ENCODE peak calls at places on chromosomes 3 and 15, in eight cellular contexts. One of them, this sample, is unnamed.

GRCh38 chr3:46896386-46896785 is 18.9 kb downstream of the PTH1R start:
- DNase-seq in SJSA1: no peak
- DNase-seq in B cell: no peak
- DNase-seq in CD8-positive, alpha-beta T cell: no peak
- DNase-seq in stimulated activated CD4-positive, alpha-beta T cell treated with anti-CD3 and anti-CD28 coated beads, TNF-alpha, amount 100 ng/mL, for 48 hours: no peak
- DNase-seq in BE2C: no peak
- DNase-seq in posterior cingulate gyrus: peak
- DNase-seq in neural crest cell: no peak
- DNase-seq in this sample: no peak

GRCh38 chr15:100638177-100638730 is 35.9 kb downstream of the ASB7 start:
- DNase-seq in stimulated activated CD4-positive, alpha-beta T cell treated with anti-CD3 and anti-CD28 coated beads, TNF-alpha, amount 100 ng/mL, for 48 hours: no peak
- DNase-seq in B cell: no peak
- DNase-seq in SJSA1: no peak
- DNase-seq in BE2C: no peak
- DNase-seq in neural crest cell: no peak
- DNase-seq in CD8-positive, alpha-beta T cell: no peak
- DNase-seq in posterior cingulate gyrus: no peak
- DNase-seq in this sample: no peak

GRCh38 chr3:36868614-36869436 is 76.0 kb downstream of the TRANK1 start:
- DNase-seq in neural crest cell: peak
- DNase-seq in stimulated activated CD4-positive, alpha-beta T cell treated with anti-CD3 and anti-CD28 coated beads, TNF-alpha, amount 100 ng/mL, for 48 hours: peak
- DNase-seq in posterior cingulate gyrus: peak
- DNase-seq in BE2C: peak
- DNase-seq in B cell: peak
- DNase-seq in CD8-positive, alpha-beta T cell: peak
- DNase-seq in SJSA1: peak
- DNase-seq in this sample: peak

GRCh38 chr15:29458361-29458760 is 188.7 kb upstream of the NSMCE3 start:
- DNase-seq in stimulated activated CD4-positive, alpha-beta T cell treated with anti-CD3 and anti-CD28 coated beads, TNF-alpha, amount 100 ng/mL, for 48 hours: no peak
- DNase-seq in BE2C: no peak
- DNase-seq in B cell: no peak
- DNase-seq in neural crest cell: no peak
- DNase-seq in posterior cingulate gyrus: no peak
- DNase-seq in CD8-positive, alpha-beta T cell: no peak
- DNase-seq in SJSA1: no peak
- DNase-seq in this sample: no peak

GRCh38 chr3:95120921-95121320 is 1058.1 kb downstream of the NSUN3 start:
- DNase-seq in posterior cingulate gyrus: no peak
- DNase-seq in SJSA1: no peak
- DNase-seq in BE2C: no peak
- DNase-seq in stimulated activated CD4-positive, alpha-beta T cell treated with anti-CD3 and anti-CD28 coated beads, TNF-alpha, amount 100 ng/mL, for 48 hours: no peak
- DNase-seq in B cell: no peak
- DNase-seq in neural crest cell: no peak
- DNase-seq in CD8-positive, alpha-beta T cell: no peak
- DNase-seq in this sample: no peak

GRCh38 chr15:65329298-65329990 is 25.0 kb downstream of the RNU5B-1 start:
- DNase-seq in stimulated activated CD4-positive, alpha-beta T cell treated with anti-CD3 and anti-CD28 coated beads, TNF-alpha, amount 100 ng/mL, for 48 hours: no peak
- DNase-seq in B cell: no peak
- DNase-seq in CD8-positive, alpha-beta T cell: no peak
- DNase-seq in neural crest cell: no peak
- DNase-seq in posterior cingulate gyrus: peak
- DNase-seq in SJSA1: no peak
- DNase-seq in BE2C: no peak
- DNase-seq in this sample: no peak

GRCh38 chr15:26631894-26632293 is 141.0 kb downstream of the GABRB3 start:
- DNase-seq in BE2C: no peak
- DNase-seq in B cell: no peak
- DNase-seq in stimulated activated CD4-positive, alpha-beta T cell treated with anti-CD3 and anti-CD28 coated beads, TNF-alpha, amount 100 ng/mL, for 48 hours: no peak
- DNase-seq in posterior cingulate gyrus: no peak
- DNase-seq in CD8-positive, alpha-beta T cell: no peak
- DNase-seq in neural crest cell: no peak
- DNase-seq in SJSA1: no peak
- DNase-seq in this sample: no peak

GRCh38 chr15:92638291-92638708 is 17.3 kb downstream of the FAM174B start:
- DNase-seq in posterior cingulate gyrus: peak
- DNase-seq in stimulated activated CD4-positive, alpha-beta T cell treated with anti-CD3 and anti-CD28 coated beads, TNF-alpha, amount 100 ng/mL, for 48 hours: no peak
- DNase-seq in SJSA1: no peak
- DNase-seq in neural crest cell: no peak
- DNase-seq in B cell: no peak
- DNase-seq in CD8-positive, alpha-beta T cell: no peak
- DNase-seq in BE2C: no peak
- DNase-seq in this sample: peak

GRCh38 chr3:149670742-149671492 is 13.1 kb upstream of the WWTR1 start:
- DNase-seq in CD8-positive, alpha-beta T cell: no peak
- DNase-seq in BE2C: no peak
- DNase-seq in SJSA1: no peak
- DNase-seq in stimulated activated CD4-positive, alpha-beta T cell treated with anti-CD3 and anti-CD28 coated beads, TNF-alpha, amount 100 ng/mL, for 48 hours: no peak
- DNase-seq in posterior cingulate gyrus: no peak
- DNase-seq in neural crest cell: no peak
- DNase-seq in B cell: no peak
- DNase-seq in this sample: no peak

GRCh38 chr3:9204253-9205005 is 45.0 kb downstream of the SRGAP3 start:
- DNase-seq in neural crest cell: peak
- DNase-seq in BE2C: no peak
- DNase-seq in posterior cingulate gyrus: peak
- DNase-seq in B cell: no peak
- DNase-seq in SJSA1: no peak
- DNase-seq in stimulated activated CD4-positive, alpha-beta T cell treated with anti-CD3 and anti-CD28 coated beads, TNF-alpha, amount 100 ng/mL, for 48 hours: no peak
- DNase-seq in CD8-positive, alpha-beta T cell: no peak
- DNase-seq in this sample: no peak

GRCh38 chr3:184154909-184155643 is at the start of gene DVL3:
- DNase-seq in neural crest cell: peak
- DNase-seq in B cell: peak
- DNase-seq in CD8-positive, alpha-beta T cell: peak
- DNase-seq in posterior cingulate gyrus: peak
- DNase-seq in stimulated activated CD4-positive, alpha-beta T cell treated with anti-CD3 and anti-CD28 coated beads, TNF-alpha, amount 100 ng/mL, for 48 hours: no peak
- DNase-seq in SJSA1: peak
- DNase-seq in BE2C: peak
- DNase-seq in this sample: peak

GRCh38 chr15:40764766-40765136 is 883 bp downstream of the GCHFR start:
- DNase-seq in CD8-positive, alpha-beta T cell: no peak
- DNase-seq in posterior cingulate gyrus: no peak
- DNase-seq in BE2C: no peak
- DNase-seq in neural crest cell: no peak
- DNase-seq in SJSA1: no peak
- DNase-seq in B cell: no peak
- DNase-seq in stimulated activated CD4-positive, alpha-beta T cell treated with anti-CD3 and anti-CD28 coated beads, TNF-alpha, amount 100 ng/mL, for 48 hours: no peak
- DNase-seq in this sample: no peak

GRCh38 chr3:90184861-90185260 is 1077.4 kb downstream of the EPHA3 start:
- DNase-seq in neural crest cell: no peak
- DNase-seq in B cell: no peak
- DNase-seq in CD8-positive, alpha-beta T cell: no peak
- DNase-seq in BE2C: no peak
- DNase-seq in posterior cingulate gyrus: no peak
- DNase-seq in SJSA1: no peak
- DNase-seq in stimulated activated CD4-positive, alpha-beta T cell treated with anti-CD3 and anti-CD28 coated beads, TNF-alpha, amount 100 ng/mL, for 48 hours: no peak
- DNase-seq in this sample: peak

GRCh38 chr3:55488398-55489055 is 1.4 kb upstream of the WNT5A start:
- DNase-seq in CD8-positive, alpha-beta T cell: no peak
- DNase-seq in neural crest cell: peak
- DNase-seq in posterior cingulate gyrus: peak
- DNase-seq in stimulated activated CD4-positive, alpha-beta T cell treated with anti-CD3 and anti-CD28 coated beads, TNF-alpha, amount 100 ng/mL, for 48 hours: no peak
- DNase-seq in B cell: no peak
- DNase-seq in SJSA1: peak
- DNase-seq in BE2C: no peak
- DNase-seq in this sample: peak

GRCh38 chr3:12796171-12797123 is at the start of gene CAND2:
- DNase-seq in B cell: peak
- DNase-seq in posterior cingulate gyrus: peak
- DNase-seq in CD8-positive, alpha-beta T cell: peak
- DNase-seq in BE2C: peak
- DNase-seq in stimulated activated CD4-positive, alpha-beta T cell treated with anti-CD3 and anti-CD28 coated beads, TNF-alpha, amount 100 ng/mL, for 48 hours: no peak
- DNase-seq in neural crest cell: peak
- DNase-seq in SJSA1: peak
- DNase-seq in this sample: peak

GRCh38 chr15:35427091-35427490 is 118.9 kb downstream of the DPH6 start:
- DNase-seq in CD8-positive, alpha-beta T cell: no peak
- DNase-seq in SJSA1: peak
- DNase-seq in neural crest cell: no peak
- DNase-seq in BE2C: no peak
- DNase-seq in posterior cingulate gyrus: no peak
- DNase-seq in B cell: no peak
- DNase-seq in stimulated activated CD4-positive, alpha-beta T cell treated with anti-CD3 and anti-CD28 coated beads, TNF-alpha, amount 100 ng/mL, for 48 hours: no peak
- DNase-seq in this sample: peak

GRCh38 chr3:72100062-72100511 is 315.1 kb upstream of the PROK2 start:
- DNase-seq in posterior cingulate gyrus: peak
- DNase-seq in neural crest cell: no peak
- DNase-seq in CD8-positive, alpha-beta T cell: no peak
- DNase-seq in stimulated activated CD4-positive, alpha-beta T cell treated with anti-CD3 and anti-CD28 coated beads, TNF-alpha, amount 100 ng/mL, for 48 hours: no peak
- DNase-seq in SJSA1: no peak
- DNase-seq in BE2C: peak
- DNase-seq in B cell: peak
- DNase-seq in this sample: no peak

GRCh38 chr3:183377307-183377959 is 51.0 kb downstream of the MCF2L2 start:
- DNase-seq in BE2C: no peak
- DNase-seq in neural crest cell: no peak
- DNase-seq in SJSA1: no peak
- DNase-seq in B cell: no peak
- DNase-seq in CD8-positive, alpha-beta T cell: no peak
- DNase-seq in posterior cingulate gyrus: no peak
- DNase-seq in stimulated activated CD4-positive, alpha-beta T cell treated with anti-CD3 and anti-CD28 coated beads, TNF-alpha, amount 100 ng/mL, for 48 hours: peak
- DNase-seq in this sample: peak

GRCh38 chr15:76823903-76824302 is 81.2 kb downstream of the SCAPER start:
- DNase-seq in B cell: no peak
- DNase-seq in stimulated activated CD4-positive, alpha-beta T cell treated with anti-CD3 and anti-CD28 coated beads, TNF-alpha, amount 100 ng/mL, for 48 hours: no peak
- DNase-seq in BE2C: no peak
- DNase-seq in CD8-positive, alpha-beta T cell: no peak
- DNase-seq in neural crest cell: no peak
- DNase-seq in SJSA1: no peak
- DNase-seq in posterior cingulate gyrus: no peak
- DNase-seq in this sample: no peak

GRCh38 chr3:71846189-71846588 is 61.2 kb upstream of the PROK2 start:
- DNase-seq in CD8-positive, alpha-beta T cell: no peak
- DNase-seq in B cell: no peak
- DNase-seq in BE2C: no peak
- DNase-seq in posterior cingulate gyrus: no peak
- DNase-seq in stimulated activated CD4-positive, alpha-beta T cell treated with anti-CD3 and anti-CD28 coated beads, TNF-alpha, amount 100 ng/mL, for 48 hours: no peak
- DNase-seq in SJSA1: no peak
- DNase-seq in neural crest cell: no peak
- DNase-seq in this sample: peak

GRCh38 chr3:63193647-63194046 is 84.5 kb upstream of the SYNPR start:
- DNase-seq in stimulated activated CD4-positive, alpha-beta T cell treated with anti-CD3 and anti-CD28 coated beads, TNF-alpha, amount 100 ng/mL, for 48 hours: no peak
- DNase-seq in posterior cingulate gyrus: no peak
- DNase-seq in B cell: no peak
- DNase-seq in neural crest cell: no peak
- DNase-seq in CD8-positive, alpha-beta T cell: no peak
- DNase-seq in BE2C: no peak
- DNase-seq in SJSA1: peak
- DNase-seq in this sample: peak

GRCh38 chr3:174439621-174440349 is 419.3 kb upstream of the NAALADL2 start:
- DNase-seq in neural crest cell: no peak
- DNase-seq in stimulated activated CD4-positive, alpha-beta T cell treated with anti-CD3 and anti-CD28 coated beads, TNF-alpha, amount 100 ng/mL, for 48 hours: no peak
- DNase-seq in SJSA1: peak
- DNase-seq in posterior cingulate gyrus: no peak
- DNase-seq in BE2C: no peak
- DNase-seq in CD8-positive, alpha-beta T cell: no peak
- DNase-seq in B cell: no peak
- DNase-seq in this sample: peak

GRCh38 chr3:62615258-62615840 is 242.0 kb upstream of the FEZF2 start:
- DNase-seq in stimulated activated CD4-positive, alpha-beta T cell treated with anti-CD3 and anti-CD28 coated beads, TNF-alpha, amount 100 ng/mL, for 48 hours: no peak
- DNase-seq in SJSA1: no peak
- DNase-seq in neural crest cell: no peak
- DNase-seq in CD8-positive, alpha-beta T cell: no peak
- DNase-seq in B cell: no peak
- DNase-seq in posterior cingulate gyrus: no peak
- DNase-seq in BE2C: no peak
- DNase-seq in this sample: peak

GRCh38 chr3:29384640-29385039 is 103.8 kb downstream of the RBMS3 start:
- DNase-seq in neural crest cell: no peak
- DNase-seq in posterior cingulate gyrus: no peak
- DNase-seq in B cell: no peak
- DNase-seq in BE2C: peak
- DNase-seq in SJSA1: peak
- DNase-seq in CD8-positive, alpha-beta T cell: no peak
- DNase-seq in stimulated activated CD4-positive, alpha-beta T cell treated with anti-CD3 and anti-CD28 coated beads, TNF-alpha, amount 100 ng/mL, for 48 hours: no peak
- DNase-seq in this sample: peak

GRCh38 chr3:62548806-62549205 is 175.5 kb upstream of the FEZF2 start:
- DNase-seq in B cell: no peak
- DNase-seq in SJSA1: no peak
- DNase-seq in posterior cingulate gyrus: no peak
- DNase-seq in stimulated activated CD4-positive, alpha-beta T cell treated with anti-CD3 and anti-CD28 coated beads, TNF-alpha, amount 100 ng/mL, for 48 hours: no peak
- DNase-seq in neural crest cell: no peak
- DNase-seq in CD8-positive, alpha-beta T cell: no peak
- DNase-seq in BE2C: no peak
- DNase-seq in this sample: no peak

GRCh38 chr3:108391917-108392585 is 95.7 kb downstream of the HHLA2 start:
- DNase-seq in B cell: no peak
- DNase-seq in CD8-positive, alpha-beta T cell: no peak
- DNase-seq in posterior cingulate gyrus: no peak
- DNase-seq in stimulated activated CD4-positive, alpha-beta T cell treated with anti-CD3 and anti-CD28 coated beads, TNF-alpha, amount 100 ng/mL, for 48 hours: no peak
- DNase-seq in BE2C: no peak
- DNase-seq in neural crest cell: no peak
- DNase-seq in SJSA1: no peak
- DNase-seq in this sample: peak

GRCh38 chr3:64291345-64291744 is 66.1 kb upstream of the PRICKLE2 start:
- DNase-seq in CD8-positive, alpha-beta T cell: no peak
- DNase-seq in B cell: no peak
- DNase-seq in SJSA1: peak
- DNase-seq in BE2C: no peak
- DNase-seq in stimulated activated CD4-positive, alpha-beta T cell treated with anti-CD3 and anti-CD28 coated beads, TNF-alpha, amount 100 ng/mL, for 48 hours: no peak
- DNase-seq in neural crest cell: no peak
- DNase-seq in posterior cingulate gyrus: peak
- DNase-seq in this sample: peak

GRCh38 chr3:46700772-46701171 is 420 bp upstream of the TMIE start:
- DNase-seq in CD8-positive, alpha-beta T cell: no peak
- DNase-seq in neural crest cell: no peak
- DNase-seq in SJSA1: no peak
- DNase-seq in BE2C: peak
- DNase-seq in B cell: no peak
- DNase-seq in stimulated activated CD4-positive, alpha-beta T cell treated with anti-CD3 and anti-CD28 coated beads, TNF-alpha, amount 100 ng/mL, for 48 hours: no peak
- DNase-seq in posterior cingulate gyrus: peak
- DNase-seq in this sample: no peak